ENCODE peak calls at places on chromosomes 7 and 10, in six cellular contexts. N is hepatocyte, M is heart right ventricle, V is Peyer's patch, S is SK-N-SH, F is colonic mucosa. U is an unnamed sample. For H3K9me3, the result is how much of the 10 kb centered on the place peaks cover.

GRCh38 chr7:5661941-5662340 is 119.5 kb downstream of the RNF216 start:
- DNase-seq in N (no peak), M (peak), V (no peak), S (peak), F (no peak), U (no peak)

GRCh38 chr10:49281461-49281860 is 17.5 kb upstream of the C10orf71 start:
- DNase-seq in N (no peak), M (no peak), V (no peak), S (peak), F (no peak), U (no peak)

GRCh38 chr10:102501201-102502028 is 1.1 kb downstream of the ACTR1A start:
- DNase-seq in N (peak), M (no peak), V (no peak), S (no peak), F (no peak), U (no peak)

GRCh38 chr7:262251-262572 is 27.8 kb upstream of the FOXL3 start:
- DNase-seq in N (no peak), M (no peak), V (no peak), S (no peak), F (no peak), U (no peak)

GRCh38 chr7:8379264-8379663 is 54.1 kb upstream of the NXPH1 start:
- DNase-seq in N (no peak), M (no peak), V (no peak), S (peak), F (no peak), U (no peak)

GRCh38 chr10:104339469-104340098 is 1.3 kb upstream of the ITPRIP start:
- DNase-seq in N (peak), M (peak), V (no peak), S (no peak), F (peak), U (no peak)

GRCh38 chr10:4280481-4281206 is 495.6 kb upstream of the KLF6 start:
- DNase-seq in N (no peak), M (no peak), V (no peak), S (no peak), F (peak), U (no peak)

GRCh38 chr7:6558837-6559236 is 7.6 kb upstream of the GRID2IP start:
- DNase-seq in N (peak), M (no peak), V (no peak), S (peak), F (peak), U (no peak)

GRCh38 chr7:6268909-6269306 is 3.5 kb downstream of the CYTH3 start:
- DNase-seq in N (peak), M (peak), V (peak), S (no peak), F (peak), U (no peak)

GRCh38 chr7:25262586-25262985 is 34.3 kb upstream of the NPVF start:
- DNase-seq in N (no peak), M (no peak), V (no peak), S (no peak), F (no peak), U (no peak)

GRCh38 chr10:48306870-48307531 is 524 bp downstream of the MAPK8 start:
- DNase-seq in N (peak), M (peak), V (no peak), S (peak), F (peak), U (peak)

GRCh38 chr10:77357611-77358010 is 280.0 kb downstream of the KCNMA1 start:
- DNase-seq in N (no peak), M (no peak), V (no peak), S (no peak), F (no peak), U (no peak)

GRCh38 chr7:135800560-135800959 is 51.9 kb upstream of the FAM180A start:
- DNase-seq in N (no peak), M (no peak), V (no peak), S (no peak), F (no peak), U (no peak)

GRCh38 chr7:51543801-51544553 is 227.4 kb upstream of the COBL start:
- DNase-seq in N (no peak), M (no peak), V (no peak), S (no peak), F (no peak), U (no peak)

GRCh38 chr7:15561840-15562239 is at the start of gene AGMO:
- DNase-seq in N (peak), M (peak), V (peak), S (no peak), F (peak), U (no peak)

GRCh38 chr7:33494473-33494872 is 365.1 kb downstream of the BBS9 start:
- DNase-seq in N (no peak), M (no peak), V (no peak), S (no peak), F (no peak), U (no peak)

GRCh38 chr7:6272481-6273323 is at the start of gene CYTH3:
- DNase-seq in N (peak), M (peak), V (peak), S (peak), F (peak), U (peak)

GRCh38 chr7:92973964-92974363 is 137.6 kb upstream of the CDK6 start:
- DNase-seq in N (no peak), M (no peak), V (no peak), S (no peak), F (no peak), U (no peak)

GRCh38 chr10:124450010-124450782 is at the start of gene NKX1-2:
- DNase-seq in N (peak), M (no peak), V (no peak), S (peak), F (no peak), U (no peak)
- H3K9me3 ChIP-seq in N (under half), M (under half), V (under half), S (under half), F (under half), U (under half)

GRCh38 chr7:30595461-30596042 is 874 bp downstream of the GARS1 start:
- DNase-seq in N (no peak), M (no peak), V (no peak), S (peak), F (peak), U (no peak)
- H3K4me3 ChIP-seq in N (peak), M (peak), V (peak), S (peak), F (peak), U (peak)

GRCh38 chr7:157590526-157590925 is 253.7 kb downstream of the DNAJB6 start:
- DNase-seq in N (no peak), M (no peak), V (peak), S (no peak), F (no peak), U (no peak)
- H3K9me3 ChIP-seq in N (under half), M (under half), V (under half), S (under half), F (under half), U (under half)

GRCh38 chr10:25766213-25766612 is 167.8 kb upstream of the MYO3A start:
- DNase-seq in N (no peak), M (no peak), V (no peak), S (no peak), F (no peak), U (no peak)
- H3K4me3 ChIP-seq in N (no peak), M (no peak), V (no peak), S (no peak), F (no peak), U (no peak)

DNA sequence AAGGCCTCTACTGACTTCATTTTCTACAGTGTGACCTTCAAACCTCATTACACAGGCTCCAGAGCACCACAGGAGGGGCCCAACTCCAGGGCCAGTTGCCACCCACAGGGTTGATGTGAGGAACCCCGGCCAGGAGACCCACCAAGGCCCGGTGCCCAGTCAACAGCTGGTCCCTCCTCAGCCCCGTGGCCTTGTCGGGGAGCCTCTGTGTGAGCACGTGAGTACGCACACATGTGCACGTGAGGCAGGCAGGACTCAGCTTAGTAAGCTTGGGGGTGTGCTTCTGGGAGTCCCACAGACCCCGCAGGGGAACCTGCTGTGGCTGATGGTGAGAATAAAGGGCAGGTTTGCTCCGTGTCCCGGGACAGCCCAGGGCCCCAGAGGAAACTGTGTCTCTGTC is 104.5 kb downstream of the VIPR2 start:
- DNase-seq in N (no peak), M (no peak), V (no peak), S (no peak), F (peak), U (no peak)
- H3K9me3 ChIP-seq in N (under half), M (under half), V (under half), S (under half), F (under half), U (under half)

DNA sequence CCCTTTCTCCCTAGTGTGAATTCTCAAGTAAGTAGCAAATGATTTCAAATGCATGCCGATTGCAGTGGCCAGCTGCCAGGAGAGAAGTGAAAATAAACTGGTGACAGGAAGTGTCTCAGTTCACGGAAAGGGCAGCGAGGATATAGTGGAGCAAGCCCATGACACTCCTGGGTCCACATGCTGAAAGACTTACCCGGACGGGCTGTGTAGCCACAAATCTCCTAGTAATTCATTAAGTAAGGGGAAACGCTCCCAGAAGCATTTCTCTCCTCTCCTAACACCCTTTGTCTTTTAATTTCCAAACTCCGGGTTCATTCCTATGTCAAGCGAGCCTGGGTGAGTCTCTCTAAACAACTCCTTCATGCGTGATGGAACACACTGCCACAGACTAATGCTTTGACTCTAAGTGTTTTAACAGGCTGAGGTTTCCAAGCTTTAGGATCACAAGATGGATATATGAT is 125.6 kb downstream of the CYP26A1 start:
- DNase-seq in N (peak), M (peak), V (peak), S (no peak), F (peak), U (no peak)
- H3K4me3 ChIP-seq in N (peak), M (peak), V (peak), S (no peak), F (peak), U (no peak)

GRCh38 chr7:158320328-158320727 is 267.3 kb downstream of the PTPRN2 start:
- DNase-seq in N (no peak), M (no peak), V (no peak), S (no peak), F (no peak), U (no peak)
- H3K9me3 ChIP-seq in N (under half), M (under half), V (under half), S (under half), F (under half), U (under half)

GRCh38 chr7:70595741-70596574 is 536.0 kb upstream of the GALNT17 start:
- DNase-seq in N (peak), M (no peak), V (peak), S (peak), F (peak), U (no peak)
- H3K4me3 ChIP-seq in N (peak), M (peak), V (peak), S (peak), F (peak), U (no peak)